ENCODE peak calls at places on chromosome 15, in six cellular contexts. S, Y, L, N, T and J are unnamed samples.
A peak's percentile ranks its signal among the peaks of the same experiment; 100 is the strongest.

GRCh38 chr15:61227269-61228024 is 1.7 kb downstream of the RORA start:
- DNase-seq in Y (peak; percentile 60), N (no peak), S (peak; percentile 10), T (no peak), L (peak; percentile 20), J (peak; percentile 34)

GRCh38 chr15:31598620-31599019 is 272.0 kb downstream of the KLF13 start:
- DNase-seq in N (no peak), Y (peak; percentile 81), T (no peak), L (peak; percentile 70), S (no peak), J (no peak)

GRCh38 chr15:62083168-62084154 is 16.7 kb downstream of the C2CD4A start:
- DNase-seq in S (no peak), L (no peak), T (no peak), N (no peak), Y (no peak), J (no peak)

GRCh38 chr15:53713218-53713617 is 46.2 kb downstream of the WDR72 start:
- DNase-seq in S (no peak), L (no peak), T (no peak), Y (no peak), N (no peak), J (no peak)

GRCh38 chr15:34647569-34648334 is 64.3 kb upstream of the GOLGA8B start:
- DNase-seq in N (no peak), L (no peak), S (no peak), Y (no peak), T (no peak), J (no peak)

GRCh38 chr15:50182233-50183013 is 427 bp downstream of the SLC27A2 start:
- DNase-seq in Y (peak; percentile 65), T (peak; percentile 2), N (no peak), L (peak; percentile 25), S (peak; percentile 22), J (no peak)

GRCh38 chr15:90382305-90382704 is 5.7 kb upstream of the IQGAP1 start:
- DNase-seq in L (no peak), Y (no peak), T (no peak), N (no peak), S (no peak), J (no peak)

GRCh38 chr15:67818464-67818863 is 6.8 kb upstream of the SKOR1 start:
- DNase-seq in S (no peak), N (no peak), Y (no peak), L (no peak), T (no peak), J (no peak)

GRCh38 chr15:47786371-47786770 is 69.1 kb downstream of the SEMA6D start:
- DNase-seq in N (no peak), Y (no peak), T (no peak), L (no peak), S (no peak), J (no peak)

GRCh38 chr15:64618138-64618537 is 157.3 kb downstream of the RBPMS2 start:
- DNase-seq in T (no peak), L (no peak), N (no peak), S (no peak), Y (no peak), J (no peak)

GRCh38 chr15:64617727-64618126 is 157.3 kb downstream of the ZNF609 start:
- DNase-seq in L (no peak), T (no peak), S (no peak), Y (peak; percentile 55), N (no peak), J (no peak)

GRCh38 chr15:64620991-64621495 is 154.3 kb downstream of the RBPMS2 start:
- DNase-seq in Y (no peak), S (no peak), T (no peak), L (no peak), N (no peak), J (no peak)

GRCh38 chr15:64618569-64618968 is 156.8 kb downstream of the RBPMS2 start:
- DNase-seq in N (no peak), T (no peak), L (no peak), Y (no peak), S (no peak), J (no peak)

DNA sequence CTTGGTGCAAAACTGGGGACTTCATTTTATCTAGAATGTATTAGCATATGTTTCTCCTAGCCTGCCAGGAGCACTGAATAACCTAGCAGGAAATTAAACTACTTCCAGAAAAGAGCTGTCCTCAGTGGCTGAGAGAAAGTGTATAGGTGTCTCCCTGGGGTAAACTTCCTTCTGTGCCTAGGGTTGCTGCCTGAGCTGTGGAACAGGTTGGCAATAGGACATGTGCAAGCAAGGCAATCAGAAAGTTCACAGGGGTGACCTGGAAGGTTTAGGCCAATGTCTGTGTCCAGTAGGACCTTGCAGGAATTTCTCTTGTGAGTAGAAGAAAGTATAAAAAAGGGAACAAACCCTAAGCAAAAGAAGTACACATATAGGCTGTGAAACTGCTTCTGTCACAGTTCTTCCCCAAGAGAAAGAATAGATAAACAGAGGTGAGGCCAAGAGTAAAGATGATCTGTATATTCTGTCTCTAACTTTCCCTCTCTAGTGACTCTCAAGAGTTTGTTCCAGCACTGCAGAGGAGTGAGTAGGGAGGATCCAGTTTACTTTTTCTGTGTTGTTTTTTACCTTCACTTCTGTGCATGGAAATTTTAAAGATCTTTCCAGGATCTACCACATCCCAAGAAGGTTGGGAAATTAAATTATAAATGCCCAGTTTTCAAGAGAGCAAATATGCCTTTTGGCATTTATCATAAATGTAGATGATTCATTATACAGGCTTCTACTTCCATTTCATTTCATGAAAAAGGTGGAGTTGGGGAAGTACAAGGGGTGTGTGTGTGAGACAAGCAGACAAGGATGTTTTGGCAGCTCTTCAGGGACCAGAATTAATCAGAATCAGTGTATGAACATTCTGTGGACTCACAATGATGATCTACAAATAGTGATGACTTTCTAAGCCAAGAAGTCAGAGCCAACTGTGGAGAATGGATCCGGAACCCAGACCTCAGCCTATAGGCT is 155.2 kb downstream of the RBPMS2 start:
- DNase-seq in Y (no peak), S (no peak), T (no peak), N (no peak), L (no peak), J (no peak)
- H3K27ac ChIP-seq in Y (no peak overlapping the region), S (no peak overlapping the region), T (no peak overlapping the region), N (no peak overlapping the region), L (peak overlapping the region; percentile 39), J (no peak overlapping the region)

GRCh38 chr15:78761891-78762385 is 49.3 kb downstream of the ADAMTS7 start:
- DNase-seq in N (no peak), Y (no peak), T (no peak), S (peak; percentile 14), L (no peak), J (peak; percentile 8)
- H3K4me3 ChIP-seq in N (peak overlapping the region; percentile 53), Y (no peak overlapping the region), T (peak overlapping the region; percentile 67), S (no peak overlapping the region), L (no peak overlapping the region), J (no peak overlapping the region)

GRCh38 chr15:98909968-98910885 is 97.4 kb downstream of the PGPEP1L start:
- DNase-seq in Y (no peak), T (no peak), L (no peak), S (peak; percentile 25), N (no peak), J (peak; percentile 7)
- H3K27ac ChIP-seq in Y (no peak overlapping the region), T (no peak overlapping the region), L (no peak overlapping the region), S (no peak overlapping the region), N (no peak overlapping the region), J (no peak overlapping the region)

DNA sequence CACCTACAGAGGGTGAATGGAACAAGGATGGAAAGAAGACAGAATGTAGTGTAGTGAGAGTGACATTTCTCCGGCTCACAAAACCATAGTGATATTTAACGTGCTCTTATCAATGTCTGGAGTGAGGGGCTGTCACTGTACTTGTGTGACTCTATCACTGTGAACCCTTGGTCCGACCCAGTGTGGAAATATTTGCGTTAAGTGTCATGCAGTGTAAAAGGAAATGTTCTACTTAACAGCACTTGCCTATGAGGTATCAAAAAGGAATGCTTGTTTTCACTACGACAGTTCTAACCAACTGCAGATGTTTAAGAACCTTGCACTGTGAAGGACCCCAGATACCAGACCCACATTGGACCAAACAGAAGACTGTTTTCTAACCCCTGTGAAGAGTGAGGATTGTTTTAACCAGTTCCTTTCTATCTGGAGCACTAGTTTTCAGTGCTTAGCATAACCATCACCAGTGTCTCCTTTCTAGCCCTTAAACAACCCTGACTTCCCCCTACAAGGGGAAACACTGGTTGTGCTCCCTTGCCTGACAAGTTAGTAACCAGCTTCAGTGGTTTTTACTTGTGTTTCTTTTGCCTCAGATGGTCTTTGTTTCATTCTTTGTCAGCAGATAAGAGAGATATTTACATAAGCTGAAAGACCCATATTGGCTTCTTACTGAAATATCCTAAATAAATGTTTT is 144.7 kb upstream of the ABHD17C start:
- DNase-seq in Y (no peak), S (no peak), L (no peak), T (no peak), N (no peak), J (no peak)
- H3K4me3 ChIP-seq in Y (no peak overlapping the region), S (no peak overlapping the region), L (no peak overlapping the region), T (no peak overlapping the region), N (no peak overlapping the region), J (no peak overlapping the region)

DNA sequence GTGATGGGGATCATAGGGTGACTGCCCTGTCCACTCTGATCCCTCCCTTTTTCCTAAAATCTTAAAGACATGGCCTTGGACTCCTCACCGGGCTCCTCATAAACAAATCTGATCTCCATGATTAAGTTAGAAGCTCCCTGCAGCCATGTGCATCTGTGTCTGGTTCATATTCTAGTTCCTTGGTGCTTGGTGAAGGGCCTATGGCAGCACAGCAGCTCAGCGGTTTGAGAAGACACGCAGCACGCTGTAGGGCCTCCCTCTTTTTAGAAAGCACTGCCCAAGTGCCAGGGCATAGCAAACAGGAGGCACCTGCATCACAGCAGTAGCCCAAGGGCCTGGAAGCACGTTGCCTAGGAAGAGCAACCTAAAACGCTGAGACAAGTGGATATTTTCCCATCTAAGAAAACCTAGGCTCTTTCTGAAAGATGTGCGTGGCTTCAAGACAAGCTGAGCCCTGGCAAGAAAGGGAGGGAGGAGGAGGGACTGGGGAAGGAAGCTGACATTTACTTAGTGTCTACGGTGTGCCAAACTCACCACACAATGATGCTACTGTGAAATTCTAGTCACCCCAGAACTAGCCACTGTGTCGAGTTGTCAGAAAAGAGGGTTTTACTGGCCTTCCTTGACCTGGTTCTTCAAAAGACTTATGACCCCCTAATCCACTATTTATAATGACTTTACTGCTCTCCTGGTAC is 14.9 kb upstream of the ULK3 start:
- DNase-seq in N (no peak), L (no peak), Y (no peak), S (no peak), T (no peak), J (no peak)
- H3K27ac ChIP-seq in N (peak overlapping the region; percentile 51), L (peak overlapping the region; percentile 60), Y (no peak overlapping the region), S (no peak overlapping the region), T (no peak overlapping the region), J (no peak overlapping the region)